ENCODE peak calls at places on chromosome 19, in six cellular contexts. J, E, R, B, V and U are unnamed samples.

GRCh38 chr19:14558370-14559066 is 13.3 kb downstream of the NDUFB7 start:
- DNase-seq in J (no peak), E (no peak), R (no peak), B (no peak), V (no peak), U (no peak)

GRCh38 chr19:18226956-18227780 is 930 bp upstream of the PDE4C start:
- DNase-seq in J (no peak), E (no peak), R (no peak), B (no peak), V (no peak), U (no peak)

GRCh38 chr19:49559928-49560327 is 20.4 kb downstream of the NOSIP start:
- DNase-seq in J (no peak), E (peak), R (no peak), B (no peak), V (no peak), U (no peak)

GRCh38 chr19:17296278-17296677 is 6.9 kb downstream of the ABHD8 start:
- DNase-seq in J (peak), E (no peak), R (no peak), B (peak), V (no peak), U (no peak)

GRCh38 chr19:28103916-28104315 is 1109.0 kb downstream of the UQCRFS1 start:
- DNase-seq in J (no peak), E (no peak), R (no peak), B (no peak), V (no peak), U (no peak)

GRCh38 chr19:2294377-2295335 is 12.7 kb upstream of the PEAK3 start:
- DNase-seq in J (peak), E (no peak), R (no peak), B (peak), V (no peak), U (no peak)

GRCh38 chr19:15379996-15380647 is 535 bp upstream of the AKAP8 start:
- DNase-seq in J (peak), E (peak), R (no peak), B (no peak), V (peak), U (peak)

GRCh38 chr19:29771708-29772415 is 39.9 kb upstream of the CCNE1 start:
- DNase-seq in J (peak), E (peak), R (no peak), B (peak), V (peak), U (no peak)

GRCh38 chr19:49682274-49682673 is 5.2 kb downstream of the PRMT1 start:
- DNase-seq in J (no peak), E (no peak), R (no peak), B (no peak), V (no peak), U (no peak)

GRCh38 chr19:41363371-41363752 is 587 bp downstream of the B9D2 start:
- DNase-seq in J (no peak), E (no peak), R (no peak), B (no peak), V (no peak), U (no peak)

GRCh38 chr19:9967326-9967725 is 31.0 kb upstream of the OLFM2 start:
- DNase-seq in J (no peak), E (no peak), R (no peak), B (no peak), V (no peak), U (no peak)

GRCh38 chr19:42032428-42032827 is 37.6 kb downstream of the GRIK5 start:
- DNase-seq in J (no peak), E (no peak), R (no peak), B (no peak), V (peak), U (no peak)

GRCh38 chr19:51810228-51810627 is 15.3 kb downstream of the FPR3 start:
- DNase-seq in J (no peak), E (no peak), R (no peak), B (no peak), V (peak), U (peak)

GRCh38 chr19:17385878-17386611 is 8.0 kb downstream of the CCDC194 start:
- DNase-seq in J (no peak), E (peak), R (peak), B (peak), V (peak), U (no peak)

GRCh38 chr19:10159610-10160009 is 35.1 kb downstream of the DNMT1 start:
- DNase-seq in J (no peak), E (no peak), R (no peak), B (no peak), V (no peak), U (no peak)

GRCh38 chr19:48964205-48965032 is 690 bp upstream of the FTL start:
- DNase-seq in J (peak), E (no peak), R (no peak), B (no peak), V (no peak), U (no peak)

GRCh38 chr19:38061294-38061693 is 154.3 kb downstream of the SIPA1L3 start:
- DNase-seq in J (peak), E (no peak), R (no peak), B (peak), V (no peak), U (peak)

GRCh38 chr19:5801796-5802616 is 2.9 kb upstream of the NRTN start:
- DNase-seq in J (peak), E (no peak), R (no peak), B (no peak), V (no peak), U (no peak)

GRCh38 chr19:18696023-18696422 is 12.5 kb downstream of the CRTC1 start:
- DNase-seq in J (no peak), E (no peak), R (no peak), B (no peak), V (no peak), U (no peak)

GRCh38 chr19:38285567-38285966 is 18.5 kb upstream of the C19orf33 start:
- DNase-seq in J (peak), E (no peak), R (no peak), B (peak), V (no peak), U (no peak)

GRCh38 chr19:49594157-49595005 is 3.4 kb downstream of the PRR12 start:
- DNase-seq in J (no peak), E (no peak), R (no peak), B (no peak), V (no peak), U (no peak)

GRCh38 chr19:46614114-46614701 is 10.7 kb downstream of the PTGIR start:
- DNase-seq in J (peak), E (peak), R (peak), B (peak), V (peak), U (peak)

GRCh38 chr19:14081797-14082674 is 3.5 kb downstream of the C19orf67 start:
- DNase-seq in J (no peak), E (peak), R (no peak), B (no peak), V (no peak), U (no peak)

GRCh38 chr19:12969292-12969988 is at the start of gene DAND5:
- DNase-seq in J (no peak), E (no peak), R (no peak), B (no peak), V (no peak), U (no peak)

GRCh38 chr19:16337809-16338469 is 13.3 kb downstream of the KLF2 start:
- DNase-seq in J (no peak), E (no peak), R (no peak), B (no peak), V (no peak), U (peak)

GRCh38 chr19:56217039-56217949 is 15.2 kb downstream of the ZSCAN5C start:
- DNase-seq in J (peak), E (peak), R (no peak), B (peak), V (no peak), U (no peak)